ENCODE peak calls at places on chromosomes 6 and 20, in six cellular contexts. H is esophagus mucosa; E is natural killer cell; F is lower lobe of right lung; L is foreskin keratinocyte; I is stimulated activated effector memory CD8-positive, alpha-beta T cell treated with anti-CD3 and anti-CD28 coated beads, Interleukin-12 subunit alpha, Interleukin-12 subunit beta, amount 100 ng/mL, for 72 hours. U is an unnamed sample.
A peak's percentile ranks its signal among the peaks of the same experiment; 100 is the strongest.

GRCh38 chr6:140579918-140580317 is 1205.5 kb upstream of the CITED2 start:
- ATAC-seq in H (no peak), E (no peak), F (no peak), L (no peak), I (no peak), U (no peak)

GRCh38 chr6:43851204-43851855 is 81.3 kb downstream of the VEGFA start:
- ATAC-seq in H (no peak), E (no peak), F (peak; percentile 58), L (no peak), I (no peak), U (no peak)

GRCh38 chr20:42494290-42494689 is 695.4 kb downstream of the PTPRT start:
- ATAC-seq in H (no peak), E (no peak), F (no peak), L (no peak), I (no peak), U (no peak)

GRCh38 chr6:161437851-161438250 is 164.0 kb upstream of the AGPAT4 start:
- ATAC-seq in H (no peak), E (no peak), F (no peak), L (no peak), I (no peak), U (no peak)

GRCh38 chr20:34299925-34300806 is 3.0 kb downstream of the AHCY start:
- ATAC-seq in H (no peak), E (no peak), F (no peak), L (no peak), I (no peak), U (no peak)

GRCh38 chr6:131035582-131035981 is 27.5 kb downstream of the EPB41L2 start:
- ATAC-seq in H (no peak), E (no peak), F (no peak), L (no peak), I (no peak), U (no peak)

GRCh38 chr20:37133952-37134351 is 38.2 kb upstream of the RBL1 start:
- ATAC-seq in H (no peak), E (no peak), F (no peak), L (no peak), I (no peak), U (no peak)

GRCh38 chr20:33624399-33624798 is 37.7 kb upstream of the C20orf144 start:
- ATAC-seq in H (no peak), E (peak; percentile 30), F (no peak), L (no peak), I (peak; percentile 78), U (peak; percentile 62)

GRCh38 chr6:40244684-40245083 is 310.4 kb upstream of the MOCS1 start:
- ATAC-seq in H (peak; percentile 77), E (no peak), F (peak; percentile 59), L (peak; percentile 54), I (no peak), U (no peak)

GRCh38 chr6:49978332-49979226 is 9.2 kb upstream of the DEFB113 start:
- ATAC-seq in H (no peak), E (no peak), F (no peak), L (no peak), I (no peak), U (no peak)

GRCh38 chr6:92779758-92780157 is 639.6 kb downstream of the EPHA7 start:
- ATAC-seq in H (no peak), E (no peak), F (peak; percentile 49), L (peak; percentile 83), I (no peak), U (no peak)